ENCODE peak calls at places on chromosomes 5 and 9, in ten cellular contexts. One of them, this sample, is unnamed. For H3K4me1 and H3K27me3, the result is how much of the 10 kb centered on the place peaks cover.

GRCh38 chr9:97277953-97278352 is 29.5 kb upstream of the CCDC180 start:
- DNase-seq in GM23248: no peak
- DNase-seq in aorta: no peak
- DNase-seq in psoas muscle: no peak
- DNase-seq in cardiac muscle cell: no peak
- DNase-seq in breast epithelium: no peak
- DNase-seq in heart left ventricle: no peak
- DNase-seq in DND-41: no peak
- DNase-seq in GM12878: no peak
- DNase-seq in CD8-positive, alpha-beta T cell: no peak
- DNase-seq in this sample: no peak

GRCh38 chr9:136628287-136628686 is 34.4 kb upstream of the EGFL7 start:
- DNase-seq in GM12878: no peak
- DNase-seq in breast epithelium: no peak
- DNase-seq in CD8-positive, alpha-beta T cell: no peak
- DNase-seq in aorta: no peak
- DNase-seq in cardiac muscle cell: no peak
- DNase-seq in psoas muscle: no peak
- DNase-seq in GM23248: no peak
- DNase-seq in heart left ventricle: peak
- DNase-seq in DND-41: no peak
- DNase-seq in this sample: no peak

GRCh38 chr9:93082841-93083411 is 13.1 kb upstream of the CARD19 start:
- DNase-seq in GM12878: no peak
- DNase-seq in psoas muscle: no peak
- DNase-seq in breast epithelium: no peak
- DNase-seq in aorta: peak
- DNase-seq in cardiac muscle cell: no peak
- DNase-seq in DND-41: peak
- DNase-seq in CD8-positive, alpha-beta T cell: no peak
- DNase-seq in heart left ventricle: peak
- DNase-seq in GM23248: no peak
- DNase-seq in this sample: peak

GRCh38 chr5:76690704-76691469 is 25.0 kb upstream of the F2R start:
- DNase-seq in psoas muscle: no peak
- DNase-seq in CD8-positive, alpha-beta T cell: no peak
- DNase-seq in aorta: no peak
- DNase-seq in GM12878: no peak
- DNase-seq in GM23248: peak
- DNase-seq in heart left ventricle: no peak
- DNase-seq in DND-41: no peak
- DNase-seq in breast epithelium: no peak
- DNase-seq in cardiac muscle cell: no peak
- DNase-seq in this sample: no peak

GRCh38 chr9:71743884-71744283 is 24.4 kb downstream of the CEMIP2 start:
- DNase-seq in cardiac muscle cell: no peak
- DNase-seq in psoas muscle: no peak
- DNase-seq in CD8-positive, alpha-beta T cell: no peak
- DNase-seq in GM23248: no peak
- DNase-seq in breast epithelium: no peak
- DNase-seq in aorta: no peak
- DNase-seq in heart left ventricle: no peak
- DNase-seq in DND-41: no peak
- DNase-seq in GM12878: no peak
- DNase-seq in this sample: no peak

GRCh38 chr5:119631660-119632059 is 2.3 kb downstream of the FAM170A start:
- DNase-seq in DND-41: no peak
- DNase-seq in GM23248: no peak
- DNase-seq in CD8-positive, alpha-beta T cell: no peak
- DNase-seq in psoas muscle: no peak
- DNase-seq in GM12878: peak
- DNase-seq in breast epithelium: no peak
- DNase-seq in cardiac muscle cell: no peak
- DNase-seq in heart left ventricle: no peak
- DNase-seq in aorta: no peak
- DNase-seq in this sample: no peak

GRCh38 chr9:127384016-127384730 is 12.8 kb upstream of the SLC2A8 start:
- DNase-seq in breast epithelium: no peak
- DNase-seq in GM23248: no peak
- DNase-seq in aorta: no peak
- DNase-seq in cardiac muscle cell: no peak
- DNase-seq in psoas muscle: no peak
- DNase-seq in CD8-positive, alpha-beta T cell: no peak
- DNase-seq in GM12878: no peak
- DNase-seq in DND-41: no peak
- DNase-seq in heart left ventricle: no peak
- DNase-seq in this sample: peak

GRCh38 chr5:173458819-173459218 is 130.6 kb upstream of the STC2 start:
- DNase-seq in CD8-positive, alpha-beta T cell: no peak
- DNase-seq in GM23248: peak
- DNase-seq in GM12878: no peak
- DNase-seq in aorta: no peak
- DNase-seq in breast epithelium: no peak
- DNase-seq in cardiac muscle cell: no peak
- DNase-seq in heart left ventricle: no peak
- DNase-seq in psoas muscle: no peak
- DNase-seq in DND-41: no peak
- DNase-seq in this sample: no peak

GRCh38 chr9:123335227-123335985 is 20.6 kb upstream of the CRB2 start:
- DNase-seq in CD8-positive, alpha-beta T cell: no peak
- DNase-seq in aorta: no peak
- DNase-seq in psoas muscle: no peak
- DNase-seq in breast epithelium: no peak
- DNase-seq in cardiac muscle cell: peak
- DNase-seq in GM23248: peak
- DNase-seq in GM12878: no peak
- DNase-seq in heart left ventricle: no peak
- DNase-seq in DND-41: no peak
- DNase-seq in this sample: no peak

GRCh38 chr9:136172412-136173079 is 32.4 kb downstream of the LHX3 start:
- DNase-seq in GM23248: no peak
- DNase-seq in cardiac muscle cell: no peak
- DNase-seq in DND-41: no peak
- DNase-seq in breast epithelium: no peak
- DNase-seq in CD8-positive, alpha-beta T cell: no peak
- DNase-seq in heart left ventricle: peak
- DNase-seq in GM12878: no peak
- DNase-seq in psoas muscle: no peak
- DNase-seq in aorta: no peak
- DNase-seq in this sample: no peak

GRCh38 chr9:70255521-70255920 is 3.3 kb upstream of the SMC5 start:
- DNase-seq in psoas muscle: no peak
- DNase-seq in heart left ventricle: no peak
- DNase-seq in DND-41: no peak
- DNase-seq in breast epithelium: no peak
- DNase-seq in CD8-positive, alpha-beta T cell: no peak
- DNase-seq in aorta: no peak
- DNase-seq in GM23248: peak
- DNase-seq in cardiac muscle cell: no peak
- DNase-seq in GM12878: no peak
- DNase-seq in this sample: no peak

GRCh38 chr5:98109561-98110006 is 663.9 kb upstream of the RGMB start:
- DNase-seq in GM12878: no peak
- DNase-seq in heart left ventricle: no peak
- DNase-seq in aorta: no peak
- DNase-seq in GM23248: peak
- DNase-seq in cardiac muscle cell: no peak
- DNase-seq in DND-41: no peak
- DNase-seq in psoas muscle: no peak
- DNase-seq in CD8-positive, alpha-beta T cell: no peak
- DNase-seq in breast epithelium: no peak
- DNase-seq in this sample: no peak

DNA sequence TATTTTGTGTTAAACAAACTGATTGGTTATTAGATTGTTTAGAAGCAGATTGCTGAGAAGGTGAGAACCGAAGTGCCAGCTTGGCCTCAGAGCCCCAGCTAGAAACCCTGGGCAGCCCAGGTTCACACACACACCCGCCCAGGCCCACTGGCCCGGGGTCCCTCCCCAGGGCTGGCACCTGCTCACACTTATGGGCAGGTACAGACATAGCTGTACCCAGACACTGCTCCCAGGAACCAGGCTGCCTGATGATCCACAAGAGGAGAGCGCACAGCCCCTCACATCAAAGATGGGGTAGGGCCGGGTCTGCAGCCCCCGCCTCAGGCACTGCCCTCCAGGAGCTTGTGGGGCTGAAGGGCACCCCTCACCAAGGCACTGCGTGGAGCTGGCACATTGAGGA is 33.2 kb downstream of the HK3 start:
- DNase-seq in heart left ventricle: no peak
- DNase-seq in CD8-positive, alpha-beta T cell: no peak
- DNase-seq in DND-41: no peak
- DNase-seq in GM12878: no peak
- DNase-seq in aorta: no peak
- DNase-seq in psoas muscle: no peak
- DNase-seq in GM23248: no peak
- DNase-seq in breast epithelium: no peak
- DNase-seq in cardiac muscle cell: no peak
- DNase-seq in this sample: no peak
- H3K4me1 ChIP-seq in heart left ventricle: under half
- H3K4me1 ChIP-seq in CD8-positive, alpha-beta T cell: under half
- H3K4me1 ChIP-seq in DND-41: under half
- H3K4me1 ChIP-seq in GM12878: under half
- H3K4me1 ChIP-seq in aorta: under half
- H3K4me1 ChIP-seq in psoas muscle: under half
- H3K4me1 ChIP-seq in GM23248: under half
- H3K4me1 ChIP-seq in breast epithelium: under half
- H3K4me1 ChIP-seq in cardiac muscle cell: under half
- H3K4me1 ChIP-seq in this sample: under half

GRCh38 chr5:88144219-88145040 is 124.2 kb downstream of the TMEM161B start:
- DNase-seq in CD8-positive, alpha-beta T cell: no peak
- DNase-seq in GM12878: no peak
- DNase-seq in cardiac muscle cell: peak
- DNase-seq in aorta: no peak
- DNase-seq in psoas muscle: no peak
- DNase-seq in breast epithelium: no peak
- DNase-seq in heart left ventricle: no peak
- DNase-seq in GM23248: no peak
- DNase-seq in DND-41: no peak
- DNase-seq in this sample: no peak
- H3K27me3 ChIP-seq in CD8-positive, alpha-beta T cell: under half
- H3K27me3 ChIP-seq in GM12878: under half
- H3K27me3 ChIP-seq in cardiac muscle cell: half or more
- H3K27me3 ChIP-seq in aorta: under half
- H3K27me3 ChIP-seq in psoas muscle: under half
- H3K27me3 ChIP-seq in breast epithelium: under half
- H3K27me3 ChIP-seq in heart left ventricle: half or more
- H3K27me3 ChIP-seq in GM23248: half or more
- H3K27me3 ChIP-seq in DND-41: under half
- H3K27me3 ChIP-seq in this sample: half or more

GRCh38 chr5:96932026-96932425 is 3.9 kb upstream of the LNPEP start:
- DNase-seq in CD8-positive, alpha-beta T cell: no peak
- DNase-seq in aorta: no peak
- DNase-seq in cardiac muscle cell: no peak
- DNase-seq in GM12878: no peak
- DNase-seq in psoas muscle: no peak
- DNase-seq in DND-41: no peak
- DNase-seq in heart left ventricle: no peak
- DNase-seq in GM23248: no peak
- DNase-seq in breast epithelium: no peak
- DNase-seq in this sample: no peak

GRCh38 chr5:96928931-96929708 is 6.8 kb upstream of the LNPEP start:
- DNase-seq in GM23248: no peak
- DNase-seq in GM12878: no peak
- DNase-seq in CD8-positive, alpha-beta T cell: no peak
- DNase-seq in DND-41: no peak
- DNase-seq in cardiac muscle cell: no peak
- DNase-seq in aorta: no peak
- DNase-seq in breast epithelium: no peak
- DNase-seq in heart left ventricle: no peak
- DNase-seq in psoas muscle: no peak
- DNase-seq in this sample: no peak

GRCh38 chr5:96931605-96932004 is 4.3 kb upstream of the LNPEP start:
- DNase-seq in heart left ventricle: no peak
- DNase-seq in GM23248: no peak
- DNase-seq in aorta: no peak
- DNase-seq in DND-41: no peak
- DNase-seq in GM12878: no peak
- DNase-seq in breast epithelium: no peak
- DNase-seq in CD8-positive, alpha-beta T cell: no peak
- DNase-seq in cardiac muscle cell: no peak
- DNase-seq in psoas muscle: no peak
- DNase-seq in this sample: no peak

GRCh38 chr5:96930589-96930988 is 5.3 kb upstream of the LNPEP start:
- DNase-seq in DND-41: no peak
- DNase-seq in aorta: no peak
- DNase-seq in CD8-positive, alpha-beta T cell: no peak
- DNase-seq in GM23248: no peak
- DNase-seq in heart left ventricle: no peak
- DNase-seq in GM12878: no peak
- DNase-seq in breast epithelium: no peak
- DNase-seq in psoas muscle: no peak
- DNase-seq in cardiac muscle cell: no peak
- DNase-seq in this sample: no peak

DNA sequence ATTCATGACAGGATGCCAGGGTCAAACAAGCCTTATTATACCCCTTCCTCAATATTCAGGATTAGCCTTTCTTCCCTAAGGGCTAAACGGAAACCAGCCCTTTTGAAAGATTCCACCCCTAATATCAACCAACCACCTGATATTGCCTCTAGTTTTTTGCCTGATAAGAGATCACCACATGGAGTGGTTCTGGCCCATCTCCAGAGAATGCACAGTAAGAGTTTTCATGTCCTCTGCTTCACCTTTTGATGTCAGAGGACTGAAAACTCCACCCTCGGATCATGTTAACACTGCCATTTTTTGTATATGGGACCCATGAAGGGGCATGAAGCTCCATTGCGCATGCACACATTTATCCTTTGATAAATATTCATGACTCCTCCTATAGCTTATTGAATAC is 5.8 kb upstream of the LNPEP start:
- DNase-seq in DND-41: no peak
- DNase-seq in CD8-positive, alpha-beta T cell: no peak
- DNase-seq in breast epithelium: no peak
- DNase-seq in cardiac muscle cell: peak
- DNase-seq in GM23248: no peak
- DNase-seq in heart left ventricle: no peak
- DNase-seq in aorta: no peak
- DNase-seq in GM12878: no peak
- DNase-seq in psoas muscle: no peak
- DNase-seq in this sample: no peak
- H3K4me1 ChIP-seq in DND-41: under half
- H3K4me1 ChIP-seq in CD8-positive, alpha-beta T cell: half or more
- H3K4me1 ChIP-seq in breast epithelium: under half
- H3K4me1 ChIP-seq in cardiac muscle cell: under half
- H3K4me1 ChIP-seq in GM23248: under half
- H3K4me1 ChIP-seq in heart left ventricle: under half
- H3K4me1 ChIP-seq in aorta: under half
- H3K4me1 ChIP-seq in GM12878: under half
- H3K4me1 ChIP-seq in psoas muscle: under half
- H3K4me1 ChIP-seq in this sample: under half

DNA sequence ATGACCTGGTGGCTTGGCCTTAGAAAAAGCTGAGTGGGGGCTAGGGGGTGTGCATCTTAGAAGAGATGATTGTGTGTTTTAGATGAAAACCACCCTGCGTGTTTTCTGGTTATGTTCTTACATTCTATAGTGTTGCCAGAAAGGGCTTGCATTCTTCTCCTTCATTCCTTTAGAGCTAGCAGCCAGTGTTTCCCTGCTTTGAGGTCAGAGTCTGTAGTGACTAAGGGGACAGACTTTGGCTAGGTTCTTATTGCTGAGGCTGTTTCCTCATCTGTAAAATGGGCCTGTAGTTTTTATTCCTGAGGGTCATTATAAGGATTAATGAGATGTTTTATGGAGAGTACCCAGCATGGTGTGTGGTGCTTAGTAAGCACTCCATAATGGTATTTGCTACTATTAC is 6.4 kb downstream of the MAST4 start:
- DNase-seq in cardiac muscle cell: no peak
- DNase-seq in CD8-positive, alpha-beta T cell: no peak
- DNase-seq in psoas muscle: no peak
- DNase-seq in breast epithelium: no peak
- DNase-seq in GM23248: peak
- DNase-seq in DND-41: no peak
- DNase-seq in GM12878: no peak
- DNase-seq in aorta: no peak
- DNase-seq in heart left ventricle: no peak
- DNase-seq in this sample: no peak
- H3K27me3 ChIP-seq in cardiac muscle cell: under half
- H3K27me3 ChIP-seq in CD8-positive, alpha-beta T cell: under half
- H3K27me3 ChIP-seq in psoas muscle: under half
- H3K27me3 ChIP-seq in breast epithelium: under half
- H3K27me3 ChIP-seq in GM23248: under half
- H3K27me3 ChIP-seq in DND-41: under half
- H3K27me3 ChIP-seq in GM12878: under half
- H3K27me3 ChIP-seq in aorta: under half
- H3K27me3 ChIP-seq in heart left ventricle: under half
- H3K27me3 ChIP-seq in this sample: under half

This sample was measured in sigmoid colon.